ENCODE peak calls at places on chromosomes 5 and 9, in nine cellular contexts. R, Y, S, P, Z, W, E, N and F are unnamed samples.

GRCh38 chr5:107542428-107542827 is 128.3 kb downstream of the EFNA5 start:
- DNase-seq in R (no peak), P (no peak), Z (peak; percentile 39), S (peak; percentile 91), E (no peak), N (peak; percentile 25), Y (peak; percentile 89), W (peak; percentile 89), F (no peak)

GRCh38 chr9:132672413-132672690 is 2.1 kb downstream of the GTF3C4 start:
- DNase-seq in E (no peak), S (no peak), R (no peak), N (no peak), P (no peak), W (peak; percentile 24), Z (no peak), Y (peak; percentile 3), F (no peak)

GRCh38 chr5:132651838-132652476 is 6.0 kb upstream of the IL13 start:
- DNase-seq in N (no peak), Y (no peak), W (no peak), E (no peak), R (no peak), P (no peak), S (no peak), Z (no peak), F (no peak)

GRCh38 chr9:131045300-131046092 is 36.5 kb downstream of the LAMC3 start:
- DNase-seq in E (no peak), S (no peak), R (peak; percentile 29), Z (no peak), P (no peak), Y (no peak), N (no peak), W (peak; percentile 49), F (no peak)

GRCh38 chr5:65981969-65982368 is 55.6 kb downstream of the ERBIN start:
- DNase-seq in Z (no peak), E (no peak), Y (no peak), R (no peak), S (no peak), P (no peak), W (no peak), N (no peak), F (no peak)

GRCh38 chr9:74770508-74771261 is 117.0 kb downstream of the TRPM6 start:
- DNase-seq in E (no peak), S (peak; percentile 4), Y (no peak), N (peak; percentile 20), R (peak; percentile 7), Z (peak; percentile 38), W (peak; percentile 48), P (no peak), F (peak; percentile 13)

GRCh38 chr9:20066120-20066519 is 277.3 kb upstream of the SLC24A2 start:
- DNase-seq in E (no peak), Z (no peak), R (no peak), S (no peak), Y (no peak), P (no peak), W (no peak), N (no peak), F (no peak)

GRCh38 chr9:119004618-119004990 is 364.6 kb downstream of the BRINP1 start:
- DNase-seq in E (no peak), P (no peak), S (peak; percentile 99), W (peak; percentile 67), R (no peak), Y (peak; percentile 93), N (no peak), Z (peak; percentile 22), F (no peak)

GRCh38 chr9:2506310-2506709 is 115.3 kb upstream of the VLDLR start:
- DNase-seq in Y (no peak), P (no peak), N (no peak), E (no peak), R (no peak), W (no peak), Z (no peak), S (no peak), F (no peak)

GRCh38 chr5:132003170-132003744 is 8.2 kb downstream of the ACSL6 start:
- DNase-seq in R (no peak), S (no peak), W (peak; percentile 25), P (no peak), Y (no peak), N (no peak), E (no peak), Z (peak; percentile 31), F (no peak)

GRCh38 chr5:45295231-45295630 is 400.9 kb downstream of the HCN1 start:
- DNase-seq in E (no peak), R (no peak), Y (peak; percentile 3), P (no peak), S (no peak), N (no peak), Z (no peak), W (no peak), F (no peak)

GRCh38 chr5:76999451-76999850 is 30.8 kb upstream of the AGGF1 start:
- DNase-seq in Y (peak; percentile 86), S (no peak), W (peak; percentile 91), Z (peak; percentile 35), N (no peak), R (no peak), P (no peak), E (no peak), F (no peak)

GRCh38 chr5:97071101-97071500 is 71.3 kb downstream of the LIX1 start:
- DNase-seq in P (no peak), N (no peak), S (no peak), Y (peak; percentile 86), W (peak; percentile 52), R (no peak), Z (peak; percentile 29), E (peak; percentile 54), F (no peak)

GRCh38 chr9:113293285-113293874 is 9.8 kb downstream of the RNF183 start:
- DNase-seq in N (no peak), R (no peak), E (no peak), S (no peak), Z (no peak), P (no peak), W (no peak), Y (no peak), F (no peak)

GRCh38 chr5:37166197-37166596 is 83.0 kb downstream of the CPLANE1 start:
- DNase-seq in Y (no peak), Z (no peak), E (no peak), P (no peak), R (no peak), S (no peak), N (no peak), W (no peak), F (no peak)

GRCh38 chr9:82588801-82589200 is 474.1 kb downstream of the RASEF start:
- DNase-seq in Y (no peak), N (no peak), E (no peak), W (no peak), S (no peak), Z (no peak), P (no peak), R (no peak), F (no peak)

GRCh38 chr9:90629354-90629753 is 13.3 kb downstream of the DIRAS2 start:
- DNase-seq in W (no peak), Z (no peak), N (no peak), E (no peak), Y (no peak), P (no peak), R (no peak), S (no peak), F (no peak)

GRCh38 chr5:150034677-150035076 is 34.1 kb downstream of the HMGXB3 start:
- DNase-seq in Y (peak; percentile 71), R (no peak), Z (peak; percentile 68), E (peak; percentile 80), S (peak; percentile 28), W (peak; percentile 79), N (no peak), P (no peak), F (no peak)

GRCh38 chr5:39906146-39906545 is 481.4 kb upstream of the DAB2 start:
- DNase-seq in P (no peak), E (no peak), Z (peak; percentile 10), N (no peak), Y (peak; percentile 78), R (no peak), S (peak; percentile 5), W (peak; percentile 66), F (no peak)

GRCh38 chr5:58227858-58228257 is 232.0 kb downstream of the PLK2 start:
- DNase-seq in R (no peak), Y (no peak), N (no peak), W (no peak), E (no peak), Z (no peak), P (no peak), S (no peak), F (no peak)

GRCh38 chr9:15231788-15232635 is 75.0 kb downstream of the TTC39B start:
- DNase-seq in N (no peak), W (peak; percentile 52), R (no peak), E (no peak), Z (peak; percentile 42), S (peak; percentile 22), Y (no peak), P (no peak), F (no peak)

GRCh38 chr5:53779541-53779981 is 219.1 kb downstream of the NDUFS4 start:
- DNase-seq in S (no peak), W (peak; percentile 74), R (no peak), E (peak; percentile 21), N (peak; percentile 46), Z (peak; percentile 75), Y (peak; percentile 60), P (no peak), F (no peak)

GRCh38 chr9:98523231-98523901 is 185.4 kb downstream of the GABBR2 start:
- DNase-seq in Z (peak; percentile 26), S (peak; percentile 31), P (no peak), E (no peak), W (peak; percentile 69), Y (peak; percentile 36), N (no peak), R (no peak), F (no peak)

GRCh38 chr5:1555808-1556681 is 32.3 kb upstream of the LPCAT1 start:
- DNase-seq in Y (no peak), W (no peak), S (no peak), E (no peak), Z (no peak), P (no peak), R (no peak), N (no peak), F (no peak)

GRCh38 chr5:2869471-2869870 is 118.0 kb upstream of the IRX2 start:
- DNase-seq in W (no peak), N (no peak), R (no peak), E (no peak), P (no peak), Z (no peak), S (no peak), Y (no peak), F (no peak)

GRCh38 chr9:120348951-120349429 is 231.0 kb downstream of the CDK5RAP2 start:
- DNase-seq in Y (peak; percentile 33), W (peak; percentile 65), Z (peak; percentile 78), S (peak; percentile 49), R (no peak), N (peak; percentile 41), E (no peak), P (peak; percentile 13), F (no peak)

GRCh38 chr5:181191526-181192336 is 13.3 kb downstream of the TRIM7 start:
- DNase-seq in S (peak; percentile 92), Z (peak; percentile 96), Y (peak; percentile 93), N (no peak), E (peak; percentile 89), R (peak; percentile 96), W (peak; percentile 96), P (no peak), F (peak; percentile 99)

GRCh38 chr5:116595498-116595897 is 20.9 kb upstream of the SEMA6A start:
- DNase-seq in W (no peak), Z (no peak), P (no peak), S (no peak), E (no peak), Y (no peak), R (no peak), N (no peak), F (no peak)

GRCh38 chr9:76400534-76401096 is 6.4 kb upstream of the RFK start:
- DNase-seq in S (no peak), N (no peak), E (no peak), R (no peak), W (peak; percentile 67), Z (no peak), Y (peak; percentile 90), P (no peak), F (no peak)

GRCh38 chr9:135079676-135080075 is 7.8 kb upstream of the OLFM1 start:
- DNase-seq in Y (no peak), S (no peak), W (no peak), E (no peak), P (no peak), N (no peak), R (no peak), Z (no peak), F (no peak)